ENCODE peak calls at places on chromosomes 7 and 10, in seven cellular contexts. One of them, this sample, is unnamed.

GRCh38 chr7:1671876-1672451 is 1.9 kb downstream of the ELFN1 start:
- DNase-seq in iPS-NIHi11: peak
- DNase-seq in hepatocyte: peak
- DNase-seq in adipocyte: no peak
- DNase-seq in GM10248: peak
- DNase-seq in sciatic nerve: peak
- DNase-seq in activated gamma-delta T cell treated with anti-CD3 and anti-CD28 coated beads, Interleukin-2, amount 50 U/mL, for 16 hours: no peak
- DNase-seq in this sample: no peak

GRCh38 chr10:52440612-52441285 is 126.7 kb downstream of the DKK1 start:
- DNase-seq in hepatocyte: no peak
- DNase-seq in GM10248: no peak
- DNase-seq in iPS-NIHi11: no peak
- DNase-seq in adipocyte: no peak
- DNase-seq in sciatic nerve: no peak
- DNase-seq in activated gamma-delta T cell treated with anti-CD3 and anti-CD28 coated beads, Interleukin-2, amount 50 U/mL, for 16 hours: no peak
- DNase-seq in this sample: peak

GRCh38 chr10:70745555-70745954 is 39.6 kb downstream of the TBATA start:
- DNase-seq in iPS-NIHi11: no peak
- DNase-seq in hepatocyte: no peak
- DNase-seq in sciatic nerve: peak
- DNase-seq in GM10248: no peak
- DNase-seq in adipocyte: no peak
- DNase-seq in activated gamma-delta T cell treated with anti-CD3 and anti-CD28 coated beads, Interleukin-2, amount 50 U/mL, for 16 hours: no peak
- DNase-seq in this sample: no peak

GRCh38 chr10:23331567-23332290 is 12.9 kb downstream of the C10orf67 start:
- DNase-seq in hepatocyte: no peak
- DNase-seq in iPS-NIHi11: no peak
- DNase-seq in adipocyte: peak
- DNase-seq in activated gamma-delta T cell treated with anti-CD3 and anti-CD28 coated beads, Interleukin-2, amount 50 U/mL, for 16 hours: no peak
- DNase-seq in sciatic nerve: no peak
- DNase-seq in GM10248: no peak
- DNase-seq in this sample: no peak

GRCh38 chr10:43026039-43026973 is 50.6 kb upstream of the RET start:
- DNase-seq in GM10248: no peak
- DNase-seq in activated gamma-delta T cell treated with anti-CD3 and anti-CD28 coated beads, Interleukin-2, amount 50 U/mL, for 16 hours: no peak
- DNase-seq in sciatic nerve: no peak
- DNase-seq in hepatocyte: no peak
- DNase-seq in iPS-NIHi11: peak
- DNase-seq in adipocyte: no peak
- DNase-seq in this sample: peak

GRCh38 chr10:16120563-16120962 is 260.3 kb upstream of the MINDY3 start:
- DNase-seq in GM10248: no peak
- DNase-seq in hepatocyte: no peak
- DNase-seq in iPS-NIHi11: no peak
- DNase-seq in adipocyte: no peak
- DNase-seq in activated gamma-delta T cell treated with anti-CD3 and anti-CD28 coated beads, Interleukin-2, amount 50 U/mL, for 16 hours: no peak
- DNase-seq in sciatic nerve: no peak
- DNase-seq in this sample: no peak

GRCh38 chr10:84008878-84009277 is 130.4 kb upstream of the GHITM start:
- DNase-seq in GM10248: peak
- DNase-seq in iPS-NIHi11: peak
- DNase-seq in hepatocyte: peak
- DNase-seq in adipocyte: peak
- DNase-seq in activated gamma-delta T cell treated with anti-CD3 and anti-CD28 coated beads, Interleukin-2, amount 50 U/mL, for 16 hours: no peak
- DNase-seq in sciatic nerve: no peak
- DNase-seq in this sample: no peak

GRCh38 chr10:132478341-132479023 is 59.1 kb upstream of the INPP5A start:
- DNase-seq in GM10248: no peak
- DNase-seq in sciatic nerve: peak
- DNase-seq in adipocyte: no peak
- DNase-seq in hepatocyte: no peak
- DNase-seq in iPS-NIHi11: no peak
- DNase-seq in activated gamma-delta T cell treated with anti-CD3 and anti-CD28 coated beads, Interleukin-2, amount 50 U/mL, for 16 hours: no peak
- DNase-seq in this sample: no peak

GRCh38 chr7:42128703-42129102 is 108.3 kb downstream of the GLI3 start:
- DNase-seq in iPS-NIHi11: no peak
- DNase-seq in sciatic nerve: no peak
- DNase-seq in activated gamma-delta T cell treated with anti-CD3 and anti-CD28 coated beads, Interleukin-2, amount 50 U/mL, for 16 hours: no peak
- DNase-seq in hepatocyte: no peak
- DNase-seq in adipocyte: no peak
- DNase-seq in GM10248: no peak
- DNase-seq in this sample: no peak

GRCh38 chr10:30433286-30433778 is 652 bp upstream of the MAP3K8 start:
- DNase-seq in hepatocyte: peak
- DNase-seq in sciatic nerve: peak
- DNase-seq in iPS-NIHi11: peak
- DNase-seq in GM10248: no peak
- DNase-seq in adipocyte: peak
- DNase-seq in activated gamma-delta T cell treated with anti-CD3 and anti-CD28 coated beads, Interleukin-2, amount 50 U/mL, for 16 hours: no peak
- DNase-seq in this sample: peak

GRCh38 chr10:131742371-131743000 is 158.3 kb upstream of the PPP2R2D start:
- DNase-seq in GM10248: no peak
- DNase-seq in adipocyte: no peak
- DNase-seq in sciatic nerve: peak
- DNase-seq in hepatocyte: no peak
- DNase-seq in iPS-NIHi11: no peak
- DNase-seq in activated gamma-delta T cell treated with anti-CD3 and anti-CD28 coated beads, Interleukin-2, amount 50 U/mL, for 16 hours: no peak
- DNase-seq in this sample: no peak

GRCh38 chr10:10804998-10805737 is 212.5 kb upstream of the CELF2 start:
- DNase-seq in sciatic nerve: no peak
- DNase-seq in GM10248: no peak
- DNase-seq in adipocyte: no peak
- DNase-seq in iPS-NIHi11: no peak
- DNase-seq in hepatocyte: peak
- DNase-seq in activated gamma-delta T cell treated with anti-CD3 and anti-CD28 coated beads, Interleukin-2, amount 50 U/mL, for 16 hours: no peak
- DNase-seq in this sample: no peak

GRCh38 chr10:119608316-119609155 is 11.8 kb upstream of the TIAL1 start:
- DNase-seq in GM10248: peak
- DNase-seq in hepatocyte: peak
- DNase-seq in iPS-NIHi11: peak
- DNase-seq in adipocyte: peak
- DNase-seq in activated gamma-delta T cell treated with anti-CD3 and anti-CD28 coated beads, Interleukin-2, amount 50 U/mL, for 16 hours: no peak
- DNase-seq in sciatic nerve: peak
- DNase-seq in this sample: peak

GRCh38 chr7:134284952-134285351 is 31.8 kb downstream of the SLC35B4 start:
- DNase-seq in GM10248: no peak
- DNase-seq in hepatocyte: no peak
- DNase-seq in iPS-NIHi11: no peak
- DNase-seq in activated gamma-delta T cell treated with anti-CD3 and anti-CD28 coated beads, Interleukin-2, amount 50 U/mL, for 16 hours: no peak
- DNase-seq in sciatic nerve: no peak
- DNase-seq in adipocyte: no peak
- DNase-seq in this sample: no peak

GRCh38 chr10:49539320-49539885 is 482 bp upstream of the ERCC6 start:
- DNase-seq in sciatic nerve: peak
- DNase-seq in iPS-NIHi11: peak
- DNase-seq in adipocyte: peak
- DNase-seq in hepatocyte: peak
- DNase-seq in GM10248: peak
- DNase-seq in activated gamma-delta T cell treated with anti-CD3 and anti-CD28 coated beads, Interleukin-2, amount 50 U/mL, for 16 hours: peak
- DNase-seq in this sample: peak

GRCh38 chr7:12570529-12571461 is at the start of gene SCIN:
- DNase-seq in activated gamma-delta T cell treated with anti-CD3 and anti-CD28 coated beads, Interleukin-2, amount 50 U/mL, for 16 hours: no peak
- DNase-seq in sciatic nerve: peak
- DNase-seq in GM10248: peak
- DNase-seq in hepatocyte: peak
- DNase-seq in iPS-NIHi11: peak
- DNase-seq in adipocyte: peak
- DNase-seq in this sample: peak

GRCh38 chr10:114684085-114684821 is 26.2 kb upstream of the ABLIM1 start:
- DNase-seq in activated gamma-delta T cell treated with anti-CD3 and anti-CD28 coated beads, Interleukin-2, amount 50 U/mL, for 16 hours: no peak
- DNase-seq in sciatic nerve: peak
- DNase-seq in GM10248: no peak
- DNase-seq in adipocyte: peak
- DNase-seq in iPS-NIHi11: no peak
- DNase-seq in hepatocyte: peak
- DNase-seq in this sample: no peak

GRCh38 chr10:93911865-93912264 is 18.1 kb downstream of the SLC35G1 start:
- DNase-seq in iPS-NIHi11: no peak
- DNase-seq in adipocyte: no peak
- DNase-seq in GM10248: no peak
- DNase-seq in activated gamma-delta T cell treated with anti-CD3 and anti-CD28 coated beads, Interleukin-2, amount 50 U/mL, for 16 hours: no peak
- DNase-seq in hepatocyte: no peak
- DNase-seq in sciatic nerve: no peak
- DNase-seq in this sample: no peak

GRCh38 chr10:70551971-70552422 is 50.5 kb downstream of the PRF1 start:
- DNase-seq in sciatic nerve: no peak
- DNase-seq in GM10248: no peak
- DNase-seq in hepatocyte: peak
- DNase-seq in iPS-NIHi11: no peak
- DNase-seq in adipocyte: peak
- DNase-seq in activated gamma-delta T cell treated with anti-CD3 and anti-CD28 coated beads, Interleukin-2, amount 50 U/mL, for 16 hours: no peak
- DNase-seq in this sample: no peak

This sample was measured in NCI-H2227 treated with DMSO at 0.1 percent for 48 hours.